ENCODE peak calls at places on chromosomes 1 and 21, in five cellular contexts. U, K, R, V and D are unnamed samples.

GRCh38 chr1:58264462-58264861 is 282.1 kb downstream of the OMA1 start:
- DNase-seq in K (no peak), U (no peak), R (no peak), V (no peak), D (no peak)

GRCh38 chr1:62870148-62870547 is 86.2 kb downstream of the ATG4C start:
- DNase-seq in V (peak; percentile 79), R (no peak), U (no peak), K (no peak), D (peak; percentile 22)

GRCh38 chr1:89657886-89658285 is 25.0 kb downstream of the LRRC8C start:
- DNase-seq in U (no peak), K (no peak), R (no peak), V (peak; percentile 51), D (no peak)

GRCh38 chr1:53324728-53325297 is 3.1 kb downstream of the LRP8 start:
- DNase-seq in R (no peak), V (peak; percentile 17), U (no peak), K (no peak), D (no peak)

GRCh38 chr1:178374016-178374415 is 122.7 kb downstream of the CLEC20A start:
- DNase-seq in R (no peak), U (no peak), K (no peak), V (no peak), D (peak; percentile 47)

GRCh38 chr1:184867866-184868585 is 106.3 kb downstream of the NIBAN1 start:
- DNase-seq in V (no peak), R (no peak), K (no peak), U (no peak), D (no peak)

GRCh38 chr1:49340576-49340975 is 563.9 kb upstream of the BEND5 start:
- DNase-seq in U (no peak), K (no peak), R (no peak), V (no peak), D (no peak)

GRCh38 chr21:15293251-15293650 is 228.5 kb upstream of the NRIP1 start:
- DNase-seq in V (peak; percentile 82), U (peak; percentile 74), R (peak; percentile 45), K (peak; percentile 15), D (peak; percentile 67)

GRCh38 chr1:8424539-8425116 is 106.7 kb downstream of the SLC45A1 start:
- DNase-seq in V (no peak), K (peak; percentile 22), U (no peak), R (no peak), D (no peak)

GRCh38 chr1:174021611-174022079 is 512 bp downstream of the RC3H1 start:
- DNase-seq in R (peak; percentile 56), V (peak; percentile 35), U (peak; percentile 40), K (no peak), D (peak; percentile 76)

DNA sequence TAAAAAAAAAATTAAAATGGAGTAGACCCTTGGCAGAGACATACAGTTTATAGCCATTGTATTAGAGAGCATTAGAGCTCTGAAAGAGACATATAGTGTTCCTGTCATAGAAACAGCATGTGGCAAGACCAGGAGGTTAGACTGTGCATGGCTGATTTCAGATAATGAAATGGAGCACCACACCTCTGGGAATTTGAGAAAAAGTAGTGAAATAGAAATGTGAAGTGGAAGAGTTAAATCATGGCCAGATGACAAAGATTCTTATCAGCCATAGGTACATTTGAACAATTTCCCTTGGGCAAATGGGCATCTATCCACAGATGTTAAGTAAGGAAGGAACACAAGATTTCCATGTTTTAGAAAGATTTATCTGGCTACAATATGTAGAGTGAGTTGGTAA is 1083.1 kb downstream of the PLA2G4A start:
- DNase-seq in R (no peak), K (no peak), U (no peak), V (no peak), D (no peak)
- H3K4me3 ChIP-seq in R (no peak overlapping the region), K (no peak overlapping the region), U (no peak overlapping the region), V (no peak overlapping the region), D (no peak overlapping the region)

GRCh38 chr21:45164124-45164511 is 89.7 kb downstream of the ADARB1 start:
- DNase-seq in K (no peak), R (no peak), V (peak; percentile 46), U (no peak), D (no peak)
- H3K9ac ChIP-seq in K (no peak overlapping the region), R (no peak overlapping the region), V (no peak overlapping the region), U (no peak overlapping the region), D (no peak overlapping the region)

DNA sequence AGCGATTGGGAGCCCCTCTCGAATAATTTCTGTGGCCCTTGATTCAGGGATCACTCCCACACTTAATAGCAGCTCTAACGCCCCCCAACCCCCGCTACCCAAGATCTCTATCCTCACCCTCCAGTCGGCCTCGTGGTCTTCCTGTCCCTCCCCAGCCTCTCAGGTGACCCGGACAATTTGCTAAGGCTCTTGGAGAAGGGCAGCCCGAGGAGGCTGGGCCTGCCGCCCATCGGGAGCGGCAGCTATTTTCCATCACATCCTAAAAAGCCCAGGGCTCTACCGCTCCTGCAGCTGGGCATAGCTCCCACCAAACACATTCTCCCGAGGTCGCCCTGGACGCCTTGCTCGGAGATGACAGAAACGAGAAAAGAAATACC is 12.0 kb upstream of the PHLDA3 start:
- DNase-seq in K (no peak), V (no peak), U (no peak), R (no peak), D (no peak)
- H3K4me3 ChIP-seq in K (peak overlapping the region; percentile 50), V (no peak overlapping the region), U (peak overlapping the region; percentile 47), R (no peak overlapping the region), D (peak overlapping the region; percentile 50)

DNA sequence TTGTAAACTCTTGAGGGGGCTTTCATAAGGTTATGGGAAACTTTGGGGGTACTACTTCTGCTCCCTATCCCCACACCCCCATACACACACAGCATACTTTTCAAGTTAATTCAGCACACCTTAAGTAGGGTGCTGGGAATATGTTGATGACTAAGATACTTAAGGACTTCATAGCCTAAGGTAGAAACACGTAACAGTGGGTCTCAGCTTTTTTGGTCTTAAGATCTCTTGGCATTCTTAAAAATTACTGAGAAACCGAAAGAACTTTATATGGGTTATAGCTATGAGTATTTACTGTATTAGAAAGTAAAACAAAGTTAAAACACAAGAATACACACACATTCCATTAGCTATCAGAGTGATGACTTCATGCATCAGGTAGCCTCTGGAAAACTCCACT is 2.1 kb downstream of the OTUD3 start:
- DNase-seq in R (no peak), U (no peak), K (no peak), V (no peak), D (no peak)
- H3K9ac ChIP-seq in R (no peak overlapping the region), U (no peak overlapping the region), K (no peak overlapping the region), V (no peak overlapping the region), D (peak overlapping the region; percentile 93)

DNA sequence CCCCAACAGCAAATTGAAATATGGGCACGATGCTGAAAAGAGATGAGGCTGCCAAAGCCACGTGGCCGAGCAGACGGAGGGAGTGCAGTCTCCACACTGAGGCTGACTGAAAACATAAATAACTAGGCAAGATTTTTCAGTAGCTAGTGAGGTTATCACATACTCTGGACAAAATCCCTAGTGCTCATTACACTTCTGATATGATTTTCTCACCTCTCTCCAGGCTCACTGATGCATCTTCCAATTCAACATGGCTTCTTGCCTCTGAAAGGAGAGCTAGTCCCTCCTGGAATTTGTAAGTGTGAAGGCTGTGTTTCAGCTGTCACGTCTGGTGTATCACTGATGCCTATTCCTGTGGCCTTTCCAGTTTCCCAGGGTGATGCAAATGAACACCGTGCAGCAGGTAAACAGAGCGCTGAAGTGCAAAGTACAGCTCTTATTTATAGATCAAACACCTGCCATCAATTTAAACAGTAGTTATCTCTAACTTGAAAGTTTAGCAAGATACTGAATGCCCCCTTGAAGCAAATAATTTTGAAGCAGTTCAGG is 656.1 kb downstream of the KIF26B start:
- DNase-seq in U (no peak), K (no peak), R (no peak), V (no peak), D (no peak)
- H3K4me3 ChIP-seq in U (no peak overlapping the region), K (no peak overlapping the region), R (no peak overlapping the region), V (no peak overlapping the region), D (no peak overlapping the region)